ENCODE peak calls at places on chromosomes 6 and 20, in seven cellular contexts. U is H9, S is IMR-90, Z is mesendoderm, E is mesenchymal stem cell, P is neuronal stem cell, D is H1. T is an unnamed sample.

GRCh38 chr6:169246445-169246844 is 7.2 kb downstream of the THBS2 start:
- DNase-seq in U (no peak), S (no peak), Z (no peak), E (no peak), P (no peak), D (no peak), T (no peak)

GRCh38 chr20:53822534-53822933 is 228.9 kb upstream of the ZNF217 start:
- DNase-seq in U (no peak), S (no peak), Z (no peak), E (no peak), P (no peak), D (no peak), T (no peak)

GRCh38 chr6:163355471-163355991 is 59.0 kb upstream of the QKI start:
- DNase-seq in U (no peak), S (peak), Z (no peak), E (peak), P (no peak), D (no peak), T (no peak)

GRCh38 chr6:125363360-125364121 is 61.8 kb upstream of the HDDC2 start:
- DNase-seq in U (peak), S (peak), Z (peak), E (peak), P (peak), D (peak), T (peak)

GRCh38 chr20:36408219-36408618 is 102.1 kb downstream of the DLGAP4 start:
- DNase-seq in U (no peak), S (peak), Z (no peak), E (no peak), P (no peak), D (no peak), T (no peak)

GRCh38 chr20:4585758-4586157 is 136.0 kb upstream of the PRND start:
- DNase-seq in U (no peak), S (no peak), Z (no peak), E (no peak), P (no peak), D (no peak), T (no peak)

GRCh38 chr6:132693478-132693877 is 20.4 kb downstream of the VNN1 start:
- DNase-seq in U (no peak), S (peak), Z (no peak), E (no peak), P (no peak), D (no peak), T (no peak)

GRCh38 chr20:34065260-34065659 is 46.8 kb downstream of the EIF2S2 start:
- DNase-seq in U (no peak), S (peak), Z (peak), E (peak), P (no peak), D (no peak), T (no peak)

GRCh38 chr6:10205120-10205519 is 209.8 kb downstream of the TFAP2A start:
- DNase-seq in U (no peak), S (no peak), Z (no peak), E (no peak), P (no peak), D (no peak), T (no peak)

GRCh38 chr20:31840906-31841816 is 4.2 kb downstream of the FOXS1 start:
- DNase-seq in U (no peak), S (no peak), Z (no peak), E (no peak), P (no peak), D (no peak), T (no peak)

GRCh38 chr6:166862287-166862977 is 93.9 kb downstream of the RNASET2 start:
- DNase-seq in U (peak), S (no peak), Z (peak), E (peak), P (peak), D (peak), T (no peak)

GRCh38 chr6:123804771-123805540 is 1.3 kb downstream of the NKAIN2 start:
- DNase-seq in U (no peak), S (no peak), Z (no peak), E (no peak), P (no peak), D (no peak), T (no peak)

GRCh38 chr6:24064106-24064505 is 61.9 kb upstream of the NRSN1 start:
- DNase-seq in U (no peak), S (no peak), Z (peak), E (peak), P (peak), D (no peak), T (peak)

GRCh38 chr6:45637611-45638257 is 260.0 kb upstream of the SUPT3H start:
- DNase-seq in U (no peak), S (no peak), Z (no peak), E (no peak), P (no peak), D (no peak), T (no peak)

GRCh38 chr6:43457643-43458042 is 2.3 kb upstream of the DLK2 start:
- DNase-seq in U (no peak), S (no peak), Z (no peak), E (no peak), P (no peak), D (no peak), T (peak)

GRCh38 chr6:164344801-164345291 is 930.3 kb downstream of the QKI start:
- DNase-seq in U (peak), S (no peak), Z (peak), E (no peak), P (no peak), D (no peak), T (peak)

GRCh38 chr6:53887318-53887717 is 92.5 kb downstream of the LRRC1 start:
- DNase-seq in U (no peak), S (no peak), Z (no peak), E (no peak), P (no peak), D (no peak), T (no peak)

GRCh38 chr20:22802296-22802695 is 217.9 kb upstream of the FOXA2 start:
- DNase-seq in U (no peak), S (no peak), Z (no peak), E (no peak), P (no peak), D (no peak), T (no peak)

GRCh38 chr6:41459738-41460137 is 86.4 kb upstream of the FOXP4 start:
- DNase-seq in U (no peak), S (no peak), Z (no peak), E (no peak), P (no peak), D (no peak), T (no peak)

GRCh38 chr6:40586800-40587201 is 363 bp downstream of the LRFN2 start:
- DNase-seq in U (no peak), S (no peak), Z (no peak), E (no peak), P (no peak), D (peak), T (no peak)

GRCh38 chr20:56316483-56316882 is 42.3 kb upstream of the FAM210B start:
- DNase-seq in U (no peak), S (no peak), Z (no peak), E (no peak), P (no peak), D (no peak), T (no peak)

GRCh38 chr6:19399406-19399805 is 437.8 kb upstream of the ID4 start:
- DNase-seq in U (no peak), S (peak), Z (no peak), E (no peak), P (no peak), D (no peak), T (no peak)

GRCh38 chr6:15608406-15608805 is 54.4 kb downstream of the DTNBP1 start:
- DNase-seq in U (no peak), S (peak), Z (peak), E (peak), P (no peak), D (no peak), T (peak)

GRCh38 chr6:10276106-10276505 is 138.8 kb downstream of the TFAP2A start:
- DNase-seq in U (no peak), S (peak), Z (no peak), E (no peak), P (no peak), D (no peak), T (no peak)

GRCh38 chr6:55868910-55869479 is 6.4 kb downstream of the BMP5 start:
- DNase-seq in U (no peak), S (peak), Z (no peak), E (peak), P (no peak), D (no peak), T (no peak)

GRCh38 chr20:55255016-55255415 is 750.3 kb downstream of the CBLN4 start:
- DNase-seq in U (no peak), S (no peak), Z (no peak), E (no peak), P (no peak), D (no peak), T (no peak)

DNA sequence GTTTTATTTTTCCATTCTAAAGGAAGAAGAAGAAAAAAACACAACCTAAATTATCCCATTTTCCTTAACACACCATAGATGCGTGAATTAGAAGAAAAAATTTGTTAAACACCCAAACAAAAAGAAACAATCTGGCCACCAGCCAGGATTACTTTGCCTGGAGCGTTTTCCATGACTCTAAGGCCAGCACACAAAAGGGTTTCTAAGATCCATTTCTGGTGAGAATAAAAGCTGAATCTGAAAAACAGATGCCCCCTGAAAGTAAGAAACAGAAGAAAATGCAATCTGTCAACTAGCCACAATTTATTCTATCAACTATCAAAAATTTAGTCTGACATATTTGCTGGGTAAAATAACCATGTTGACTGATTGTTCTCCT is 267.2 kb upstream of the SULF2 start:
- DNase-seq in U (no peak), S (no peak), Z (no peak), E (peak), P (no peak), D (no peak), T (no peak)
- H3K4ac ChIP-seq in U (no peak), S (no peak), Z (no peak), E (no peak), P (no peak), D (no peak), T (no peak)

GRCh38 chr6:157152544-157152943 is 170.8 kb downstream of the TMEM242 start:
- DNase-seq in U (no peak), S (no peak), Z (no peak), E (peak), P (no peak), D (no peak), T (no peak)
- H3K4ac ChIP-seq in U (no peak), S (peak), Z (no peak), E (no peak), P (no peak), D (no peak), T (no peak)

GRCh38 chr6:162014069-162014811 is 713.3 kb downstream of the PRKN start:
- DNase-seq in U (no peak), S (no peak), Z (peak), E (no peak), P (no peak), D (no peak), T (no peak)

GRCh38 chr6:162019311-162019710 is 708.3 kb downstream of the PRKN start:
- DNase-seq in U (no peak), S (no peak), Z (no peak), E (no peak), P (no peak), D (no peak), T (no peak)

DNA sequence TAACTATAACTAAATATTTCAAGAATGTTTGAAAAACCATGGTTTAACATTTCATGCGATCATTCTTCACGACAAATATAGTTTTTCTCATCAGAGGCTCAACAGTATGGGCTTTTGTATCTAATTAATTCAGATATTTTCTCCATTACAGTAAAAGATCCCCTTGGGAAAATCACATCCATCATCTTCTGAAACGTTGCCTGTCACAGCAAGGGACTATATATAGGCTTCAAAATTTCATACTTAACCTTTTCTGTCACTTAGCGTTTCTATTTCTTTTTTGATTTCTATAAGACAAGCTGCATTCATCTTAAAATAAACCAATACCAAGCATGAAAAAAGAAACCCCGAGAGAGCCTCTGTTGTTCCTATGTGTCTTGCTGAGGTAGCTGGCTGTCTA is 710.0 kb downstream of the PRKN start:
- DNase-seq in U (no peak), S (no peak), Z (no peak), E (no peak), P (no peak), D (no peak), T (no peak)
- H3K4ac ChIP-seq in U (no peak), S (no peak), Z (no peak), E (no peak), P (no peak), D (no peak), T (no peak)

DNA sequence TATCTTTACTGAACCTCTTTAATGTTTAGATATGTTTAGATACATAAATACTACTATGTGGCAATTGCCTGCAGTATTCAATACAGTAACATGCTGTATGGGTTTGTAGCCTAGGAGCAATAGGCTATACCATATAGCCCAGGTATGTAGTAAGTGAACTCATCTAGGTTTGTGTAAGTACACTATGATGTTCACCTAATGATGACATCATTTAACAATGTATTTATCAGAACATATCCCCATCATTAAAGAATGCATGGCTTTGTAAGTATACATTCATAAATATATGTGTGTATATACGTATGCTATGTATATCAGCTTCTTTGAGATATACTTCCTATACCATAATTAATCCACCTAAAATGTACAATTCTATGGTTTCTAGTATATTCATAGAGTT is 631.2 kb upstream of the MAN1A1 start:
- DNase-seq in U (no peak), S (no peak), Z (no peak), E (no peak), P (no peak), D (no peak), T (no peak)
- H3K4ac ChIP-seq in U (no peak), S (no peak), Z (no peak), E (no peak), P (no peak), D (no peak), T (no peak)

T was measured in trophoblast cell.